ENCODE peak calls at places on chromosomes 11 and 22, in four cellular contexts. One of them, this sample, is unnamed.

GRCh38 chr11:8060801-8061554 is 20.0 kb upstream of the TUB start:
- DNase-seq in skeletal muscle cell: peak
- DNase-seq in brain microvascular endothelial cell: peak
- DNase-seq in sigmoid colon: peak
- DNase-seq in this sample: peak

GRCh38 chr11:72231396-72232259 is 7.1 kb downstream of the INPPL1 start:
- DNase-seq in skeletal muscle cell: no peak
- DNase-seq in brain microvascular endothelial cell: no peak
- DNase-seq in sigmoid colon: peak
- DNase-seq in this sample: no peak

GRCh38 chr11:115164774-115165173 is 339.4 kb downstream of the CADM1 start:
- DNase-seq in skeletal muscle cell: no peak
- DNase-seq in brain microvascular endothelial cell: no peak
- DNase-seq in sigmoid colon: no peak
- DNase-seq in this sample: no peak

GRCh38 chr22:31079095-31079642 is 1.9 kb upstream of the SMTN start:
- DNase-seq in skeletal muscle cell: no peak
- DNase-seq in brain microvascular endothelial cell: no peak
- DNase-seq in sigmoid colon: no peak
- DNase-seq in this sample: no peak

GRCh38 chr22:17706451-17706900 is 67.8 kb downstream of the BID start:
- DNase-seq in brain microvascular endothelial cell: peak
- DNase-seq in sigmoid colon: peak
- DNase-seq in skeletal muscle cell: peak
- DNase-seq in this sample: no peak

GRCh38 chr11:68380786-68381622 is 68.6 kb downstream of the LRP5 start:
- DNase-seq in brain microvascular endothelial cell: no peak
- DNase-seq in skeletal muscle cell: no peak
- DNase-seq in sigmoid colon: peak
- DNase-seq in this sample: no peak

GRCh38 chr22:35642305-35642741 is 5.9 kb upstream of the APOL6 start:
- DNase-seq in sigmoid colon: peak
- DNase-seq in skeletal muscle cell: no peak
- DNase-seq in brain microvascular endothelial cell: no peak
- DNase-seq in this sample: peak

GRCh38 chr11:74319139-74319538 is 7.7 kb upstream of the P4HA3 start:
- DNase-seq in brain microvascular endothelial cell: peak
- DNase-seq in sigmoid colon: no peak
- DNase-seq in skeletal muscle cell: peak
- DNase-seq in this sample: no peak

GRCh38 chr22:19466126-19466716 is 12.8 kb downstream of the UFD1 start:
- DNase-seq in sigmoid colon: no peak
- DNase-seq in brain microvascular endothelial cell: no peak
- DNase-seq in skeletal muscle cell: no peak
- DNase-seq in this sample: no peak

DNA sequence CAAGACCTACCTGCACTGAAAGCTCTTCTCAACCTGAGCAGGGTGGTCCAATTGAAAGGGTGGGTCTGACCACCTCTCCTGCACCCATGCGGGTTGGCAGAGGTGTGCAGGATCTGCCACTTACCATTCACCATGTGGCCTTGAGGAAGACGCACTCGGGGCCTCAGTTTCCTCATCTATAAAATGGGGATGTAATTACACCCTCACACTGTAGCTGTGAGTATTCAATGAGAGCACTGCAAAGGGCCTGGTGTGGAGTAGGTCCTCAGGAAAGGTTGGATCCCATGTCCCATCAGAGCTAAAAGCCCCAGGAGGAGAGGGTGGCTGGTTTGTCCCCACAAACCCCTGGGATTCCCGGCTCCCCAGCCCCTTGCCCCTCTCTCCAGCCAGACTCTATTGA is 557 bp upstream of the TAGLN start:
- DNase-seq in brain microvascular endothelial cell: no peak
- DNase-seq in skeletal muscle cell: no peak
- DNase-seq in sigmoid colon: no peak
- DNase-seq in this sample: no peak
- H3K4me3 ChIP-seq in brain microvascular endothelial cell: peak
- H3K4me3 ChIP-seq in skeletal muscle cell: peak
- H3K4me3 ChIP-seq in sigmoid colon: peak
- H3K4me3 ChIP-seq in this sample: peak

DNA sequence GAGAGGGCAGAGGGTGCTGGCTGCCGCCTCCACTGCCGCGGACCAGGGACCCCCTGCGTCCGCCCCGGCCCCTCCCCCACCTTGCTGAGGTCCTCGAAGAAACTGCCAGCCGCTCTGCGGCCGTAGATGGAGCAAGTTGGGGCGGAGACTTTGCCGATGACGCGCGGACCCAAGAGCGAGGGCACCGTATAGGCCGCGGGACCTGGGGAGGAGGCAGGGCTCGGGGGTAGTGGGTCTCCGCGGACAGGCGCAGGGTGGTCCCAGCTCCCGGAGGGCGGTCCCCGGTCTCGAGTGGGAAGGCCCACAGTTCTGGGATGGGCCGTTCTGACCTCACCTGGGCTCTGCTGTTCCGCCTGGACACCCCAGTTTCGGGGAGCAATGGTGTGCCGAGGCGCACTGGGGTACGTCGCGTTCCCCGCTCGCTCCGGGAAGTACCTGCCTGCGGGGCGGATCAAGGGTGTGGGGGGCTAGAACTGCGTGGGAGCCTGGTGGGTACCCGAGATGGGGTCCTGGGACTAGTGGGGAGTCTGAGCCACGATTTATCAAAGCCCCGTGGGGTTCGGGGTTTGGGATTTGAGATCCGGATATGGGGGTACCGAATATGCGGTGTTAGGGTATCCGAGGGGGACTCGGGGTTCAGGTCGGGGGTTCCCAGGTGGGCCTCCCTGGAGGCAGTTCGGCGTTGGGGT is 1.2 kb upstream of the TYMP start:
- DNase-seq in skeletal muscle cell: no peak
- DNase-seq in brain microvascular endothelial cell: peak
- DNase-seq in sigmoid colon: peak
- DNase-seq in this sample: no peak
- H3K4me3 ChIP-seq in skeletal muscle cell: peak
- H3K4me3 ChIP-seq in brain microvascular endothelial cell: peak
- H3K4me3 ChIP-seq in sigmoid colon: peak
- H3K4me3 ChIP-seq in this sample: peak

GRCh38 chr11:61104963-61105362 is 2.7 kb downstream of the CD5 start:
- DNase-seq in brain microvascular endothelial cell: no peak
- DNase-seq in sigmoid colon: peak
- DNase-seq in skeletal muscle cell: no peak
- DNase-seq in this sample: no peak

GRCh38 chr11:61103851-61104423 is 1.6 kb downstream of the CD5 start:
- DNase-seq in brain microvascular endothelial cell: no peak
- DNase-seq in skeletal muscle cell: no peak
- DNase-seq in sigmoid colon: peak
- DNase-seq in this sample: no peak

GRCh38 chr11:61098778-61099177 is 3.5 kb upstream of the CD5 start:
- DNase-seq in skeletal muscle cell: no peak
- DNase-seq in sigmoid colon: no peak
- DNase-seq in brain microvascular endothelial cell: no peak
- DNase-seq in this sample: peak

GRCh38 chr11:61106296-61106695 is 4.0 kb downstream of the CD5 start:
- DNase-seq in skeletal muscle cell: no peak
- DNase-seq in brain microvascular endothelial cell: no peak
- DNase-seq in sigmoid colon: no peak
- DNase-seq in this sample: no peak

DNA sequence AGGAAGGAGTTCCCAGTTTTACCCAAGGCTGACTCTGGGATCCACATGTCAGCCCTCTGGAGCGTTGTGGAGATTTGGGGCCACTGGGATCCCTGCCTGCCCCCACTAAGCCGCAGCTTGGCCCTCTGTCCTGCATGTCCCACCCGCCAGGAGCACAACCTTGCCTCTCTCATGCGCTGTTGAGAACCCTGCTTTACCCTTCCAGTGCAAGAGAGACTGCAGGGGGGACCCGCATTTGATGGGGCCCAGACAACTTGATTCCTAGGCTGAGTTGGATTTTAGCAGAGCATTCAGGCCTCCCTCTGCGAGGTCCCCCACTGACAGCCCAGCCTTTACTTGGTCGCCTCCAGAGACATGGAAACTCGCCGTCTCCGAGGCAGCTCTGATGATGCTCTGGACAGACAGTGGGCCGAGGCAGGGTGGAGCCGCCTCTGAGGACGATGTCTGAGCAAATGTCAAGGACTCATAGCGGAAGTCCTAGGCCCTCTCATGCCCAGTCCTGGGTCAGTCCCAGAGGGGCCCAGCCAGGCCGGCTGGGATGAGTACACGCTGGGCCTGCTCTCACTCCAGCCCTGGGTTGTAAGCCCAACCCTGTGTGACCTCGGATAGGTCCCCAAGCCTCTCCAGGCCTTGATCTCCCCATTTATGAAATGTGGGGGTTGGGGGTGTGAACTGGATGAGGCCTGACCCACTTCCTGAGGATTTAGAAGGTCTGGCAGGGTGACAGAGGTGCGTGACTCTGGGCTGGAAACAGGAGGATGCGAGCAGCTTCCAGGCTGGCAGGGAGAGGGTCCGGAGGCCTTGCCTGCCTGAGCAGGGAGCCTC is 590 bp downstream of the CD5 start:
- DNase-seq in sigmoid colon: no peak
- DNase-seq in brain microvascular endothelial cell: no peak
- DNase-seq in skeletal muscle cell: no peak
- DNase-seq in this sample: no peak
- H3K4me3 ChIP-seq in sigmoid colon: no peak
- H3K4me3 ChIP-seq in brain microvascular endothelial cell: no peak
- H3K4me3 ChIP-seq in skeletal muscle cell: no peak
- H3K4me3 ChIP-seq in this sample: no peak

GRCh38 chr11:9462806-9463537 is 2.2 kb downstream of the ZNF143 start:
- DNase-seq in brain microvascular endothelial cell: no peak
- DNase-seq in skeletal muscle cell: no peak
- DNase-seq in sigmoid colon: no peak
- DNase-seq in this sample: no peak
- H3K4me3 ChIP-seq in brain microvascular endothelial cell: no peak
- H3K4me3 ChIP-seq in skeletal muscle cell: no peak
- H3K4me3 ChIP-seq in sigmoid colon: no peak
- H3K4me3 ChIP-seq in this sample: no peak

GRCh38 chr11:205221-206001 is 1.8 kb downstream of the BET1L start:
- DNase-seq in brain microvascular endothelial cell: no peak
- DNase-seq in sigmoid colon: peak
- DNase-seq in skeletal muscle cell: no peak
- DNase-seq in this sample: peak
- H3K4me3 ChIP-seq in brain microvascular endothelial cell: peak
- H3K4me3 ChIP-seq in sigmoid colon: no peak
- H3K4me3 ChIP-seq in skeletal muscle cell: peak
- H3K4me3 ChIP-seq in this sample: peak

DNA sequence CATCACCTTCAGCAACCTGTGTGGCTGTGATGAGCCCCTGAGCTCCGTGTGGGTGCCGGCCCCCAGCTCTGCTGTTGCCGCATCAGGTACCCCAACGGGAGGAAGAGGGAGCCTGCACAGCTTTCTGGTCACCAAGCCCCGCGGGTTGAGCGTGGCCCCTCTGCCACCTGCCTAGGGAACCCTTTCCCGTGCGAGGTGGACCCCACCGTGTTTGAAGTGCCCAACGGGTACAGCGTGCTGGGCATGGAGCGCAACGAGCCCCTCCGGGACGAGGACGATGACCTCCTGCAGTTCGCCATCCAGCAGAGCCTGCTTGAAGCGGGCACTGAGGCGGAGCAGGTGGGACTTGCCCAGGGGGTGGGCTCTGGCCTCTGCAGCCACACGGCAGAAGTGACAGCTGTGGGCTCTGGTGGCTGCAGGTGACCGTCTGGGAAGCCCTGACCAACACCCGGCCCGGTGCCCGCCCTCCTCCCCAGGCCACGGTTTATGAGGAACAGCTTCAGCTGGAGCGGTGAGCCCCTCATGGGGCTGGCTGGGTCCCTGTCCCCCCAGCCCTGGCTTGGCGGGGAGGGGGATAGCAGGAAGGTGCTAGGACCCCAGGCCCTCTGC is 1.9 kb upstream of the SSH3 start:
- DNase-seq in sigmoid colon: peak
- DNase-seq in skeletal muscle cell: no peak
- DNase-seq in brain microvascular endothelial cell: no peak
- DNase-seq in this sample: no peak
- H3K4me3 ChIP-seq in sigmoid colon: no peak
- H3K4me3 ChIP-seq in skeletal muscle cell: no peak
- H3K4me3 ChIP-seq in brain microvascular endothelial cell: no peak
- H3K4me3 ChIP-seq in this sample: no peak

GRCh38 chr11:12694182-12694531 is 19.9 kb downstream of the TEAD1 start:
- DNase-seq in sigmoid colon: no peak
- DNase-seq in brain microvascular endothelial cell: no peak
- DNase-seq in skeletal muscle cell: no peak
- DNase-seq in this sample: no peak

GRCh38 chr11:12691473-12691872 is 17.3 kb downstream of the TEAD1 start:
- DNase-seq in skeletal muscle cell: no peak
- DNase-seq in sigmoid colon: no peak
- DNase-seq in brain microvascular endothelial cell: peak
- DNase-seq in this sample: no peak

GRCh38 chr11:12692238-12693074 is 18.2 kb downstream of the TEAD1 start:
- DNase-seq in brain microvascular endothelial cell: peak
- DNase-seq in skeletal muscle cell: peak
- DNase-seq in sigmoid colon: peak
- DNase-seq in this sample: peak

GRCh38 chr11:12693485-12694181 is 19.4 kb downstream of the TEAD1 start:
- DNase-seq in sigmoid colon: peak
- DNase-seq in skeletal muscle cell: peak
- DNase-seq in brain microvascular endothelial cell: peak
- DNase-seq in this sample: peak

GRCh38 chr11:12693075-12693473 is 18.9 kb downstream of the TEAD1 start:
- DNase-seq in skeletal muscle cell: no peak
- DNase-seq in sigmoid colon: no peak
- DNase-seq in brain microvascular endothelial cell: no peak
- DNase-seq in this sample: no peak
- H3K4me3 ChIP-seq in skeletal muscle cell: peak
- H3K4me3 ChIP-seq in sigmoid colon: no peak
- H3K4me3 ChIP-seq in brain microvascular endothelial cell: peak
- H3K4me3 ChIP-seq in this sample: peak

DNA sequence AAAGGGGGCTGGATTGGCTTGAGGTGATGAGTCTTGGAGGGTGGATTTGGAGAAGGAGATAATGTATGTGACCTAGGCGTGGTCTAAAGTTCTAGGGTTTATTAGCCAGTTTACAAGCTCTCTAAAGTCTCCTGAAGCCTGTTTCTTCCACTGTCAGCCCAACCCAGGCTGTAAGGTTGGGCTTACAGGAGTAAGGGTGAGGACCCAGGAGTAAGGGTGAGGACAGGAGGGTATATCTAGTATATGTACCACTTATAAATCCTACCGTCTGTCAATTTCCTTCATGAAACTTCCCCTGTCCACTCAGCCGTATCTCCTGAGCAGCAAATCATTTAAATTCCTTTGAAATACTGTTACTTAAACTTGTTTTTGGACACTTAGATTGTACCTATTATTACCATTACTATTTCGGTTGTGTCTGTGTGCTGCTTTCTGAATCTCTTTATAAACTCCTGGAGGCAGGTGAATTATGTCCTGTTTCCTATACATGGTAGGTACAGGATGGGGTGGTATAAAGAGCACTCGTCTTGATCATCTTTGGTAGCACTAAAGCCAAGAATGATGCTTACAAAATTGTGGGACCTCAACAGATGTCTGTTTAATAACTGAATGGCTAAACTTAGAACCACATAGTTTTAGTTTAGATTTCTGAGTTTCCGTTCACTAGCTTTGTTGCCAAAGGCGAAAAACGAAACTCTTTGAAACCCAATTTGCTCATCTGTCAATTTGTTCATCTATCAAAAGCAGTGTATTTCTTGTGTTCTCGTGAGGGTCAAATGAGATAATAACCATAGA is 192.0 kb downstream of the GRIK4 start:
- DNase-seq in brain microvascular endothelial cell: no peak
- DNase-seq in skeletal muscle cell: no peak
- DNase-seq in sigmoid colon: no peak
- DNase-seq in this sample: no peak
- H3K4me3 ChIP-seq in brain microvascular endothelial cell: no peak
- H3K4me3 ChIP-seq in skeletal muscle cell: no peak
- H3K4me3 ChIP-seq in sigmoid colon: no peak
- H3K4me3 ChIP-seq in this sample: no peak